ENCODE peak calls at places on chromosomes 11 and 22, in ten cellular contexts. One of them, this sample, is unnamed.

GRCh38 chr11:119263352-119263940 is 53.5 kb downstream of the MCAM start:
- DNase-seq in cardiac muscle cell: no peak
- DNase-seq in astrocyte of the cerebellum: no peak
- DNase-seq in tibial artery: no peak
- DNase-seq in psoas muscle: no peak
- DNase-seq in AG10803: no peak
- DNase-seq in GM12878: no peak
- DNase-seq in CD8-positive, alpha-beta T cell: no peak
- DNase-seq in neural progenitor cell: no peak
- DNase-seq in IMR-90: peak; percentile 12
- DNase-seq in this sample: peak; percentile 51

GRCh38 chr22:40507491-40507890 is 129.0 kb downstream of the MRTFA start:
- DNase-seq in cardiac muscle cell: no peak
- DNase-seq in astrocyte of the cerebellum: no peak
- DNase-seq in tibial artery: no peak
- DNase-seq in psoas muscle: no peak
- DNase-seq in AG10803: no peak
- DNase-seq in GM12878: no peak
- DNase-seq in CD8-positive, alpha-beta T cell: no peak
- DNase-seq in neural progenitor cell: no peak
- DNase-seq in IMR-90: no peak
- DNase-seq in this sample: no peak

GRCh38 chr11:102070766-102071165 is 23.5 kb downstream of the CFAP300 start:
- DNase-seq in cardiac muscle cell: no peak
- DNase-seq in astrocyte of the cerebellum: no peak
- DNase-seq in tibial artery: no peak
- DNase-seq in psoas muscle: no peak
- DNase-seq in AG10803: no peak
- DNase-seq in GM12878: no peak
- DNase-seq in CD8-positive, alpha-beta T cell: no peak
- DNase-seq in neural progenitor cell: no peak
- DNase-seq in IMR-90: no peak
- DNase-seq in this sample: no peak

GRCh38 chr22:45096256-45096907 is 67.3 kb upstream of the NUP50 start:
- DNase-seq in cardiac muscle cell: peak; percentile 73
- DNase-seq in astrocyte of the cerebellum: peak; percentile 35
- DNase-seq in tibial artery: no peak
- DNase-seq in psoas muscle: no peak
- DNase-seq in AG10803: peak; percentile 59
- DNase-seq in GM12878: no peak
- DNase-seq in CD8-positive, alpha-beta T cell: peak; percentile 58
- DNase-seq in neural progenitor cell: peak; percentile 80
- DNase-seq in IMR-90: peak; percentile 58
- DNase-seq in this sample: peak; percentile 58

GRCh38 chr11:123187670-123188507 is 7.2 kb downstream of the CLMP start:
- DNase-seq in cardiac muscle cell: no peak
- DNase-seq in astrocyte of the cerebellum: no peak
- DNase-seq in tibial artery: no peak
- DNase-seq in psoas muscle: no peak
- DNase-seq in AG10803: no peak
- DNase-seq in GM12878: no peak
- DNase-seq in CD8-positive, alpha-beta T cell: no peak
- DNase-seq in neural progenitor cell: peak; percentile 47
- DNase-seq in IMR-90: peak; percentile 63
- DNase-seq in this sample: no peak

GRCh38 chr11:122756417-122756816 is 81.9 kb upstream of the CRTAM start:
- DNase-seq in cardiac muscle cell: no peak
- DNase-seq in astrocyte of the cerebellum: no peak
- DNase-seq in tibial artery: no peak
- DNase-seq in psoas muscle: no peak
- DNase-seq in AG10803: no peak
- DNase-seq in GM12878: no peak
- DNase-seq in CD8-positive, alpha-beta T cell: peak; percentile 79
- DNase-seq in neural progenitor cell: no peak
- DNase-seq in IMR-90: no peak
- DNase-seq in this sample: peak; percentile 36

GRCh38 chr11:78349114-78349513 is 68.5 kb downstream of the GAB2 start:
- DNase-seq in cardiac muscle cell: no peak
- DNase-seq in astrocyte of the cerebellum: no peak
- DNase-seq in tibial artery: no peak
- DNase-seq in psoas muscle: no peak
- DNase-seq in AG10803: no peak
- DNase-seq in GM12878: no peak
- DNase-seq in CD8-positive, alpha-beta T cell: no peak
- DNase-seq in neural progenitor cell: no peak
- DNase-seq in IMR-90: no peak
- DNase-seq in this sample: no peak

GRCh38 chr11:18765554-18765953 is 26.0 kb downstream of the PTPN5 start:
- DNase-seq in cardiac muscle cell: no peak
- DNase-seq in astrocyte of the cerebellum: no peak
- DNase-seq in tibial artery: no peak
- DNase-seq in psoas muscle: no peak
- DNase-seq in AG10803: no peak
- DNase-seq in GM12878: no peak
- DNase-seq in CD8-positive, alpha-beta T cell: no peak
- DNase-seq in neural progenitor cell: no peak
- DNase-seq in IMR-90: peak; percentile 14
- DNase-seq in this sample: no peak

GRCh38 chr11:64876835-64877341 is 1.5 kb downstream of the EHD1 start:
- DNase-seq in cardiac muscle cell: peak; percentile 62
- DNase-seq in astrocyte of the cerebellum: no peak
- DNase-seq in tibial artery: peak; percentile 80
- DNase-seq in psoas muscle: peak; percentile 74
- DNase-seq in AG10803: peak; percentile 88
- DNase-seq in GM12878: no peak
- DNase-seq in CD8-positive, alpha-beta T cell: no peak
- DNase-seq in neural progenitor cell: peak; percentile 49
- DNase-seq in IMR-90: peak; percentile 46
- DNase-seq in this sample: no peak

GRCh38 chr11:125429174-125429707 is 66.8 kb downstream of the FEZ1 start:
- DNase-seq in cardiac muscle cell: peak; percentile 77
- DNase-seq in astrocyte of the cerebellum: peak; percentile 38
- DNase-seq in tibial artery: no peak
- DNase-seq in psoas muscle: peak; percentile 78
- DNase-seq in AG10803: peak; percentile 50
- DNase-seq in GM12878: no peak
- DNase-seq in CD8-positive, alpha-beta T cell: peak; percentile 56
- DNase-seq in neural progenitor cell: peak; percentile 83
- DNase-seq in IMR-90: peak; percentile 55
- DNase-seq in this sample: peak; percentile 69

GRCh38 chr11:46286789-46287188 is 9.3 kb downstream of the CREB3L1 start:
- DNase-seq in cardiac muscle cell: no peak
- DNase-seq in astrocyte of the cerebellum: no peak
- DNase-seq in tibial artery: no peak
- DNase-seq in psoas muscle: no peak
- DNase-seq in AG10803: no peak
- DNase-seq in GM12878: no peak
- DNase-seq in CD8-positive, alpha-beta T cell: no peak
- DNase-seq in neural progenitor cell: no peak
- DNase-seq in IMR-90: no peak
- DNase-seq in this sample: peak; percentile 58

GRCh38 chr11:2595205-2595604 is 104.6 kb downstream of the KCNQ1OT1 start:
- DNase-seq in cardiac muscle cell: no peak
- DNase-seq in astrocyte of the cerebellum: no peak
- DNase-seq in tibial artery: no peak
- DNase-seq in psoas muscle: no peak
- DNase-seq in AG10803: no peak
- DNase-seq in GM12878: no peak
- DNase-seq in CD8-positive, alpha-beta T cell: no peak
- DNase-seq in neural progenitor cell: no peak
- DNase-seq in IMR-90: no peak
- DNase-seq in this sample: no peak

GRCh38 chr22:20746466-20747189 is 27.3 kb upstream of the SERPIND1 start:
- DNase-seq in cardiac muscle cell: no peak
- DNase-seq in astrocyte of the cerebellum: no peak
- DNase-seq in tibial artery: no peak
- DNase-seq in psoas muscle: no peak
- DNase-seq in AG10803: no peak
- DNase-seq in GM12878: no peak
- DNase-seq in CD8-positive, alpha-beta T cell: no peak
- DNase-seq in neural progenitor cell: no peak
- DNase-seq in IMR-90: no peak
- DNase-seq in this sample: no peak

GRCh38 chr11:36253238-36253637 is 36.0 kb downstream of the COMMD9 start:
- DNase-seq in cardiac muscle cell: no peak
- DNase-seq in astrocyte of the cerebellum: no peak
- DNase-seq in tibial artery: no peak
- DNase-seq in psoas muscle: no peak
- DNase-seq in AG10803: peak; percentile 22
- DNase-seq in GM12878: no peak
- DNase-seq in CD8-positive, alpha-beta T cell: no peak
- DNase-seq in neural progenitor cell: peak; percentile 61
- DNase-seq in IMR-90: no peak
- DNase-seq in this sample: no peak

GRCh38 chr11:43504316-43504950 is 145.7 kb downstream of the TTC17 start:
- DNase-seq in cardiac muscle cell: peak; percentile 66
- DNase-seq in astrocyte of the cerebellum: no peak
- DNase-seq in tibial artery: no peak
- DNase-seq in psoas muscle: no peak
- DNase-seq in AG10803: peak; percentile 11
- DNase-seq in GM12878: no peak
- DNase-seq in CD8-positive, alpha-beta T cell: no peak
- DNase-seq in neural progenitor cell: peak; percentile 67
- DNase-seq in IMR-90: peak; percentile 13
- DNase-seq in this sample: peak; percentile 29

GRCh38 chr11:74679513-74679865 is 51.7 kb downstream of the CHRDL2 start:
- DNase-seq in cardiac muscle cell: no peak
- DNase-seq in astrocyte of the cerebellum: no peak
- DNase-seq in tibial artery: peak; percentile 48
- DNase-seq in psoas muscle: no peak
- DNase-seq in AG10803: no peak
- DNase-seq in GM12878: no peak
- DNase-seq in CD8-positive, alpha-beta T cell: no peak
- DNase-seq in neural progenitor cell: no peak
- DNase-seq in IMR-90: no peak
- DNase-seq in this sample: no peak

GRCh38 chr11:47881145-47881544 is 33.0 kb upstream of the NUP160 start:
- DNase-seq in cardiac muscle cell: no peak
- DNase-seq in astrocyte of the cerebellum: no peak
- DNase-seq in tibial artery: peak; percentile 71
- DNase-seq in psoas muscle: no peak
- DNase-seq in AG10803: no peak
- DNase-seq in GM12878: no peak
- DNase-seq in CD8-positive, alpha-beta T cell: no peak
- DNase-seq in neural progenitor cell: no peak
- DNase-seq in IMR-90: no peak
- DNase-seq in this sample: no peak

GRCh38 chr11:28400236-28401100 is 292.3 kb downstream of the METTL15 start:
- DNase-seq in cardiac muscle cell: no peak
- DNase-seq in astrocyte of the cerebellum: peak; percentile 48
- DNase-seq in tibial artery: no peak
- DNase-seq in psoas muscle: no peak
- DNase-seq in AG10803: peak; percentile 15
- DNase-seq in GM12878: no peak
- DNase-seq in CD8-positive, alpha-beta T cell: no peak
- DNase-seq in neural progenitor cell: no peak
- DNase-seq in IMR-90: peak; percentile 87
- DNase-seq in this sample: no peak

DNA sequence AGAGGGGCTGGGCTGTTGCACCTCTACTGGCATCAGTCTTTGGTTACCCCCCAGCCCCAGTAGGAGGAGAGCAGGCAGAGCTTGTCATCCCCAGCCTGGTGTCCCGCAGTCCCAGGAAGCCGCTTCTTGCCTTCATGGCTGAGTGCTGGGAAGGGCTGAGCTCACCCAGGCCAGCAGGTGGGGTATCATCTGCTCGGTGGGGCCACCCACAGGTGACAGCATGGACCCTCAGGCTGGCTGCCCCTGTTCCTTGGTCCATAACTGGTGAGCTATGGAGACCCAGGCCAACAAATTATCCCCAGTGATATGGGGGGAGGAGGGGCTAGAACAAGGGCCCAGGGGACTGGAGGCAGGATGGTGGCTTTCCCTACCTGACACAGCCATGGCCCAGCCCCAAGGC is 6.5 kb upstream of the RHOD start:
- DNase-seq in cardiac muscle cell: no peak
- DNase-seq in astrocyte of the cerebellum: no peak
- DNase-seq in tibial artery: no peak
- DNase-seq in psoas muscle: no peak
- DNase-seq in AG10803: no peak
- DNase-seq in GM12878: no peak
- DNase-seq in CD8-positive, alpha-beta T cell: no peak
- DNase-seq in neural progenitor cell: no peak
- DNase-seq in IMR-90: no peak
- DNase-seq in this sample: no peak
- TF ChIP-seq CTCF in cardiac muscle cell: no peak
- TF ChIP-seq CTCF in astrocyte of the cerebellum: no peak
- TF ChIP-seq CTCF in tibial artery: no peak
- TF ChIP-seq CTCF in psoas muscle: no peak
- TF ChIP-seq CTCF in AG10803: no peak
- TF ChIP-seq CTCF in GM12878: no peak
- TF ChIP-seq CTCF in CD8-positive, alpha-beta T cell: no peak
- TF ChIP-seq CTCF in neural progenitor cell: no peak
- TF ChIP-seq CTCF in IMR-90: no peak
- TF ChIP-seq CTCF in this sample: no peak

GRCh38 chr11:134041791-134042696 is 26.8 kb upstream of the JAM3 start:
- DNase-seq in cardiac muscle cell: no peak
- DNase-seq in astrocyte of the cerebellum: no peak
- DNase-seq in tibial artery: no peak
- DNase-seq in psoas muscle: no peak
- DNase-seq in AG10803: peak; percentile 92
- DNase-seq in GM12878: no peak
- DNase-seq in CD8-positive, alpha-beta T cell: no peak
- DNase-seq in neural progenitor cell: no peak
- DNase-seq in IMR-90: no peak
- DNase-seq in this sample: no peak
- H3K4me3 ChIP-seq in cardiac muscle cell: no peak overlapping the region
- H3K4me3 ChIP-seq in astrocyte of the cerebellum: no peak overlapping the region
- H3K4me3 ChIP-seq in tibial artery: no peak overlapping the region
- H3K4me3 ChIP-seq in psoas muscle: no peak overlapping the region
- H3K4me3 ChIP-seq in AG10803: no peak overlapping the region
- H3K4me3 ChIP-seq in GM12878: no peak overlapping the region
- H3K4me3 ChIP-seq in CD8-positive, alpha-beta T cell: no peak overlapping the region
- H3K4me3 ChIP-seq in neural progenitor cell: no peak overlapping the region
- H3K4me3 ChIP-seq in IMR-90: no peak overlapping the region
- H3K4me3 ChIP-seq in this sample: no peak overlapping the region

DNA sequence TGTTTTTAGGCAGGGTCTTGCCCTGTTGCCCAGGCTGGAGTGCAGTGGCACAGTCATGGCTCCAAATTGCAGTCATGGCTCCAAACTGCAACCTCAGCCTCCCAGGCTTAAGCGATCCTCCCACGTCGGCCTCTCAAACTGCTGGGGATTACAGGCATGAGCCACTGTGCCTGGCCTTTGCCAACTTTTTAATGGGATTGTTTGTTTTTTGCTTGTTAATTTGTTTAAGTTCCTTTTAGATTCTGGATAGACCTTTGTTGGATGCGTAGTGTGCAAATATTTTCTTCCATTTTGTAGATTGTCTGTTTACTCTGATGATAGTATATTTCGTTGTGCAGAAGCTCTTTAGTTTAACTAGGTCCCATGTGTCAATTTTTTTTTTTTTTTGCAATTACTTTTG is 10.0 kb upstream of the SCGB1D1 start:
- DNase-seq in cardiac muscle cell: no peak
- DNase-seq in astrocyte of the cerebellum: no peak
- DNase-seq in tibial artery: no peak
- DNase-seq in psoas muscle: no peak
- DNase-seq in AG10803: no peak
- DNase-seq in GM12878: no peak
- DNase-seq in CD8-positive, alpha-beta T cell: no peak
- DNase-seq in neural progenitor cell: no peak
- DNase-seq in IMR-90: no peak
- DNase-seq in this sample: no peak
- TF ChIP-seq CTCF in cardiac muscle cell: no peak
- TF ChIP-seq CTCF in astrocyte of the cerebellum: no peak
- TF ChIP-seq CTCF in tibial artery: no peak
- TF ChIP-seq CTCF in psoas muscle: no peak
- TF ChIP-seq CTCF in AG10803: no peak
- TF ChIP-seq CTCF in GM12878: no peak
- TF ChIP-seq CTCF in CD8-positive, alpha-beta T cell: no peak
- TF ChIP-seq CTCF in neural progenitor cell: no peak
- TF ChIP-seq CTCF in IMR-90: no peak
- TF ChIP-seq CTCF in this sample: no peak

GRCh38 chr22:23858484-23858815 is 775 bp downstream of the SLC2A11 start:
- DNase-seq in cardiac muscle cell: no peak
- DNase-seq in astrocyte of the cerebellum: no peak
- DNase-seq in tibial artery: no peak
- DNase-seq in psoas muscle: no peak
- DNase-seq in AG10803: no peak
- DNase-seq in GM12878: no peak
- DNase-seq in CD8-positive, alpha-beta T cell: no peak
- DNase-seq in neural progenitor cell: no peak
- DNase-seq in IMR-90: no peak
- DNase-seq in this sample: no peak
- H3K4me3 ChIP-seq in cardiac muscle cell: peak overlapping the region; percentile 45
- H3K4me3 ChIP-seq in astrocyte of the cerebellum: peak overlapping the region; percentile 69
- H3K4me3 ChIP-seq in tibial artery: peak overlapping the region; percentile 58
- H3K4me3 ChIP-seq in psoas muscle: peak overlapping the region; percentile 67
- H3K4me3 ChIP-seq in AG10803: peak overlapping the region; percentile 83
- H3K4me3 ChIP-seq in GM12878: peak overlapping the region; percentile 89
- H3K4me3 ChIP-seq in CD8-positive, alpha-beta T cell: peak overlapping the region; percentile 96
- H3K4me3 ChIP-seq in neural progenitor cell: peak overlapping the region; percentile 61
- H3K4me3 ChIP-seq in IMR-90: peak overlapping the region; percentile 55
- H3K4me3 ChIP-seq in this sample: peak overlapping the region; percentile 65

This sample was measured in GM12865.